ENCODE peak calls at places on chromosome 3, in ten cellular contexts. One of them, this sample, is unnamed.

GRCh38 chr3:71584216-71585061 is 911 bp upstream of the FOXP1 start:
- DNase-seq in psoas muscle: peak; percentile 35
- DNase-seq in upper lobe of right lung: peak; percentile 69
- DNase-seq in bronchial epithelial cell: peak; percentile 28
- DNase-seq in cardiac muscle cell: peak; percentile 59
- DNase-seq in WERI-Rb-1: no peak
- DNase-seq in spleen: peak; percentile 84
- DNase-seq in CD4-positive, alpha-beta memory T cell: peak; percentile 42
- DNase-seq in BJ: no peak
- DNase-seq in heart right ventricle: peak; percentile 30
- DNase-seq in this sample: peak; percentile 39

GRCh38 chr3:17546500-17546899 is 195.9 kb downstream of the TBC1D5 start:
- DNase-seq in spleen: no peak
- DNase-seq in bronchial epithelial cell: no peak
- DNase-seq in psoas muscle: no peak
- DNase-seq in CD4-positive, alpha-beta memory T cell: no peak
- DNase-seq in WERI-Rb-1: no peak
- DNase-seq in BJ: no peak
- DNase-seq in cardiac muscle cell: no peak
- DNase-seq in upper lobe of right lung: no peak
- DNase-seq in heart right ventricle: peak; percentile 20
- DNase-seq in this sample: no peak

GRCh38 chr3:162865466-162865865 is 1368.9 kb downstream of the OTOL1 start:
- DNase-seq in bronchial epithelial cell: no peak
- DNase-seq in spleen: no peak
- DNase-seq in WERI-Rb-1: no peak
- DNase-seq in CD4-positive, alpha-beta memory T cell: no peak
- DNase-seq in cardiac muscle cell: no peak
- DNase-seq in BJ: no peak
- DNase-seq in psoas muscle: no peak
- DNase-seq in upper lobe of right lung: no peak
- DNase-seq in heart right ventricle: no peak
- DNase-seq in this sample: no peak

GRCh38 chr3:133295199-133295901 is 104.5 kb upstream of the BFSP2 start:
- DNase-seq in upper lobe of right lung: no peak
- DNase-seq in CD4-positive, alpha-beta memory T cell: no peak
- DNase-seq in bronchial epithelial cell: peak; percentile 85
- DNase-seq in BJ: no peak
- DNase-seq in heart right ventricle: no peak
- DNase-seq in cardiac muscle cell: no peak
- DNase-seq in spleen: no peak
- DNase-seq in WERI-Rb-1: no peak
- DNase-seq in psoas muscle: no peak
- DNase-seq in this sample: no peak

GRCh38 chr3:45915518-45916231 is 27.6 kb upstream of the CXCR6 start:
- DNase-seq in psoas muscle: no peak
- DNase-seq in WERI-Rb-1: no peak
- DNase-seq in cardiac muscle cell: no peak
- DNase-seq in bronchial epithelial cell: peak; percentile 91
- DNase-seq in spleen: peak; percentile 84
- DNase-seq in BJ: peak; percentile 68
- DNase-seq in heart right ventricle: no peak
- DNase-seq in upper lobe of right lung: peak; percentile 74
- DNase-seq in CD4-positive, alpha-beta memory T cell: peak; percentile 52
- DNase-seq in this sample: peak; percentile 44

GRCh38 chr3:72279631-72280041 is 494.7 kb upstream of the PROK2 start:
- DNase-seq in cardiac muscle cell: no peak
- DNase-seq in WERI-Rb-1: no peak
- DNase-seq in BJ: no peak
- DNase-seq in psoas muscle: no peak
- DNase-seq in bronchial epithelial cell: no peak
- DNase-seq in CD4-positive, alpha-beta memory T cell: no peak
- DNase-seq in upper lobe of right lung: no peak
- DNase-seq in spleen: no peak
- DNase-seq in heart right ventricle: no peak
- DNase-seq in this sample: no peak

GRCh38 chr3:52544937-52545336 is 8.5 kb downstream of the UQCC5 start:
- DNase-seq in heart right ventricle: no peak
- DNase-seq in WERI-Rb-1: no peak
- DNase-seq in BJ: no peak
- DNase-seq in spleen: no peak
- DNase-seq in psoas muscle: no peak
- DNase-seq in cardiac muscle cell: no peak
- DNase-seq in CD4-positive, alpha-beta memory T cell: no peak
- DNase-seq in bronchial epithelial cell: no peak
- DNase-seq in upper lobe of right lung: peak; percentile 69
- DNase-seq in this sample: no peak

GRCh38 chr3:8986741-8987672 is 23.7 kb upstream of the RAD18 start:
- DNase-seq in psoas muscle: no peak
- DNase-seq in WERI-Rb-1: no peak
- DNase-seq in cardiac muscle cell: no peak
- DNase-seq in upper lobe of right lung: no peak
- DNase-seq in spleen: peak; percentile 47
- DNase-seq in CD4-positive, alpha-beta memory T cell: no peak
- DNase-seq in bronchial epithelial cell: no peak
- DNase-seq in BJ: no peak
- DNase-seq in heart right ventricle: no peak
- DNase-seq in this sample: no peak

GRCh38 chr3:7630925-7631324 is 770.0 kb downstream of the GRM7 start:
- DNase-seq in CD4-positive, alpha-beta memory T cell: no peak
- DNase-seq in heart right ventricle: peak; percentile 28
- DNase-seq in WERI-Rb-1: no peak
- DNase-seq in cardiac muscle cell: peak; percentile 7
- DNase-seq in bronchial epithelial cell: no peak
- DNase-seq in psoas muscle: peak; percentile 18
- DNase-seq in spleen: no peak
- DNase-seq in BJ: no peak
- DNase-seq in upper lobe of right lung: no peak
- DNase-seq in this sample: peak; percentile 10

GRCh38 chr3:70857926-70858325 is 545.5 kb upstream of the MDFIC2 start:
- DNase-seq in spleen: no peak
- DNase-seq in heart right ventricle: no peak
- DNase-seq in BJ: no peak
- DNase-seq in upper lobe of right lung: no peak
- DNase-seq in bronchial epithelial cell: no peak
- DNase-seq in cardiac muscle cell: no peak
- DNase-seq in CD4-positive, alpha-beta memory T cell: no peak
- DNase-seq in WERI-Rb-1: no peak
- DNase-seq in psoas muscle: no peak
- DNase-seq in this sample: no peak

GRCh38 chr3:165254812-165255211 is 58.6 kb upstream of the SLITRK3 start:
- DNase-seq in cardiac muscle cell: peak; percentile 65
- DNase-seq in WERI-Rb-1: peak; percentile 13
- DNase-seq in bronchial epithelial cell: peak; percentile 66
- DNase-seq in BJ: no peak
- DNase-seq in psoas muscle: no peak
- DNase-seq in heart right ventricle: no peak
- DNase-seq in CD4-positive, alpha-beta memory T cell: no peak
- DNase-seq in upper lobe of right lung: no peak
- DNase-seq in spleen: no peak
- DNase-seq in this sample: peak; percentile 2

GRCh38 chr3:177563792-177564191 is 366.5 kb upstream of the TBL1XR1 start:
- DNase-seq in spleen: no peak
- DNase-seq in cardiac muscle cell: no peak
- DNase-seq in psoas muscle: no peak
- DNase-seq in WERI-Rb-1: no peak
- DNase-seq in BJ: no peak
- DNase-seq in bronchial epithelial cell: no peak
- DNase-seq in CD4-positive, alpha-beta memory T cell: no peak
- DNase-seq in heart right ventricle: no peak
- DNase-seq in upper lobe of right lung: no peak
- DNase-seq in this sample: peak; percentile 33

GRCh38 chr3:12228461-12228860 is 60.4 kb upstream of the PPARG start:
- DNase-seq in BJ: no peak
- DNase-seq in bronchial epithelial cell: no peak
- DNase-seq in spleen: no peak
- DNase-seq in WERI-Rb-1: no peak
- DNase-seq in CD4-positive, alpha-beta memory T cell: no peak
- DNase-seq in psoas muscle: no peak
- DNase-seq in heart right ventricle: no peak
- DNase-seq in cardiac muscle cell: no peak
- DNase-seq in upper lobe of right lung: no peak
- DNase-seq in this sample: no peak

GRCh38 chr3:105108823-105109222 is 257.9 kb upstream of the ALCAM start:
- DNase-seq in upper lobe of right lung: no peak
- DNase-seq in BJ: no peak
- DNase-seq in cardiac muscle cell: no peak
- DNase-seq in WERI-Rb-1: no peak
- DNase-seq in psoas muscle: no peak
- DNase-seq in heart right ventricle: no peak
- DNase-seq in CD4-positive, alpha-beta memory T cell: no peak
- DNase-seq in bronchial epithelial cell: peak; percentile 38
- DNase-seq in spleen: no peak
- DNase-seq in this sample: no peak

GRCh38 chr3:13746385-13746784 is 133.5 kb downstream of the WNT7A start:
- DNase-seq in upper lobe of right lung: no peak
- DNase-seq in spleen: no peak
- DNase-seq in heart right ventricle: no peak
- DNase-seq in BJ: no peak
- DNase-seq in WERI-Rb-1: no peak
- DNase-seq in cardiac muscle cell: no peak
- DNase-seq in bronchial epithelial cell: no peak
- DNase-seq in psoas muscle: no peak
- DNase-seq in CD4-positive, alpha-beta memory T cell: no peak
- DNase-seq in this sample: no peak
- H3K27me3 ChIP-seq in upper lobe of right lung: no peaks in the 10 kb centered on the region
- H3K27me3 ChIP-seq in spleen: peaks cover 10% of the 10 kb centered on the region
- H3K27me3 ChIP-seq in heart right ventricle: peaks cover 23% of the 10 kb centered on the region
- H3K27me3 ChIP-seq in BJ: no peaks in the 10 kb centered on the region
- H3K27me3 ChIP-seq in WERI-Rb-1: peaks cover 65% of the 10 kb centered on the region
- H3K27me3 ChIP-seq in cardiac muscle cell: no peaks in the 10 kb centered on the region
- H3K27me3 ChIP-seq in bronchial epithelial cell: no peaks in the 10 kb centered on the region
- H3K27me3 ChIP-seq in psoas muscle: peaks cover 4% of the 10 kb centered on the region
- H3K27me3 ChIP-seq in CD4-positive, alpha-beta memory T cell: no peaks in the 10 kb centered on the region
- H3K27me3 ChIP-seq in this sample: no peaks in the 10 kb centered on the region

GRCh38 chr3:50245251-50245745 is 9.3 kb downstream of the GNAI2 start:
- DNase-seq in upper lobe of right lung: no peak
- DNase-seq in psoas muscle: no peak
- DNase-seq in CD4-positive, alpha-beta memory T cell: no peak
- DNase-seq in heart right ventricle: no peak
- DNase-seq in bronchial epithelial cell: no peak
- DNase-seq in cardiac muscle cell: no peak
- DNase-seq in spleen: peak; percentile 81
- DNase-seq in BJ: no peak
- DNase-seq in WERI-Rb-1: no peak
- DNase-seq in this sample: peak; percentile 56

GRCh38 chr3:50245831-50246516 is 10.0 kb downstream of the GNAI2 start:
- DNase-seq in cardiac muscle cell: peak; percentile 94
- DNase-seq in psoas muscle: peak; percentile 94
- DNase-seq in bronchial epithelial cell: peak; percentile 69
- DNase-seq in heart right ventricle: peak; percentile 93
- DNase-seq in CD4-positive, alpha-beta memory T cell: peak; percentile 94
- DNase-seq in spleen: peak; percentile 99
- DNase-seq in WERI-Rb-1: peak; percentile 92
- DNase-seq in upper lobe of right lung: peak; percentile 95
- DNase-seq in BJ: no peak
- DNase-seq in this sample: peak; percentile 96

GRCh38 chr3:50249459-50249858 is 13.5 kb downstream of the GNAI2 start:
- DNase-seq in spleen: no peak
- DNase-seq in bronchial epithelial cell: no peak
- DNase-seq in cardiac muscle cell: no peak
- DNase-seq in psoas muscle: no peak
- DNase-seq in upper lobe of right lung: no peak
- DNase-seq in BJ: no peak
- DNase-seq in CD4-positive, alpha-beta memory T cell: no peak
- DNase-seq in WERI-Rb-1: no peak
- DNase-seq in heart right ventricle: no peak
- DNase-seq in this sample: no peak

GRCh38 chr3:50248387-50248786 is 12.4 kb downstream of the GNAI2 start:
- DNase-seq in CD4-positive, alpha-beta memory T cell: no peak
- DNase-seq in cardiac muscle cell: no peak
- DNase-seq in upper lobe of right lung: no peak
- DNase-seq in spleen: peak; percentile 87
- DNase-seq in psoas muscle: peak; percentile 46
- DNase-seq in heart right ventricle: peak; percentile 65
- DNase-seq in bronchial epithelial cell: peak; percentile 71
- DNase-seq in BJ: no peak
- DNase-seq in WERI-Rb-1: no peak
- DNase-seq in this sample: no peak

DNA sequence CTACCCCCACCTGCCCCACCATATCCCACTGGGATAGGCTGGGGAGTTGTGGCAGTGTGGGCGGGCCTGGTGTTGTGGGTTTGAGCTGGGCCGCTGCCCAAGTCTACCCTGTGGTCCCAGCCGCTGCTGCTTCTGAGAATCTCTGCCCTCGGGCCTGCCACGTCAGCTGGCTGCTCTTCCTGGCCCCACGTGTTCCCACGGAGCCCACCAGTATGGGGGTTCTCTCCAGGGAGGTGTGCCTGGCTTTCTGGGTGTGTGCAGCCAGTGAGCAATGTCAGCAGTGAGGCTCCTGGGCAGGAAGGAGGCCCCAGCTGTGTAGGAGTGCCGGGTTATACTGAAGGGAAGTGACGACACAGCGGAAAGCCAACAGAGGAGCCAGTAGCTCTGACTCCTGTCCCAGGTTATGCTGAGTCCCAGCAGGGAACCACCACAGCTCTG is 10.5 kb downstream of the GNAI2 start:
- DNase-seq in cardiac muscle cell: no peak
- DNase-seq in bronchial epithelial cell: peak; percentile 95
- DNase-seq in psoas muscle: peak; percentile 51
- DNase-seq in BJ: peak; percentile 85
- DNase-seq in spleen: peak; percentile 91
- DNase-seq in upper lobe of right lung: peak; percentile 74
- DNase-seq in heart right ventricle: peak; percentile 45
- DNase-seq in WERI-Rb-1: no peak
- DNase-seq in CD4-positive, alpha-beta memory T cell: peak; percentile 80
- DNase-seq in this sample: peak; percentile 72
- H3K4me3 ChIP-seq in cardiac muscle cell: no peak overlapping the region
- H3K4me3 ChIP-seq in bronchial epithelial cell: no peak overlapping the region
- H3K4me3 ChIP-seq in psoas muscle: peak overlapping the region; percentile 82
- H3K4me3 ChIP-seq in BJ: no peak overlapping the region
- H3K4me3 ChIP-seq in spleen: peak overlapping the region; percentile 35
- H3K4me3 ChIP-seq in upper lobe of right lung: peak overlapping the region; percentile 41
- H3K4me3 ChIP-seq in heart right ventricle: peak overlapping the region; percentile 35
- H3K4me3 ChIP-seq in WERI-Rb-1: no peak overlapping the region
- H3K4me3 ChIP-seq in CD4-positive, alpha-beta memory T cell: peak overlapping the region; percentile 24
- H3K4me3 ChIP-seq in this sample: no peak overlapping the region

DNA sequence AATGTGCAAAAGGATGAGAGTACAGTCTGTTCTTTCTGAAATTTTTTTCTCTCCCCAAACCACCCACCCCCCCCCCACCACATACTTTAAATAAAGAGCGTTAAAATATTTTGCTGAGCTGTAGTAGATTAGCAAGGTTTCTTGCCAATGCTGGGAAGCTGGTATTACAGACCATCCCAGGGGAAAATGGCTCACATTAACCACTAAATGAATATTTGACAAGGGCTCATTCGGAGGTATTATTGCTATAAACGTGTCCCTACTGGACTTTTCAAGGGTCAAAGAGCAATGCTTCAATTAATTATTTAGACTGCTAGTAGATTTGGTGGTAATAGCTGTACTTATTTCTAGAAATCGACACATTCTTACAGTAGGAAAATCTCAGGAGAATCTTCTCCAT is 5.2 kb downstream of the SOX2 start:
- DNase-seq in heart right ventricle: no peak
- DNase-seq in psoas muscle: no peak
- DNase-seq in upper lobe of right lung: no peak
- DNase-seq in cardiac muscle cell: no peak
- DNase-seq in BJ: no peak
- DNase-seq in CD4-positive, alpha-beta memory T cell: no peak
- DNase-seq in spleen: no peak
- DNase-seq in WERI-Rb-1: no peak
- DNase-seq in bronchial epithelial cell: peak; percentile 33
- DNase-seq in this sample: peak; percentile 15
- H3K27me3 ChIP-seq in heart right ventricle: peaks cover 100% of the 10 kb centered on the region
- H3K27me3 ChIP-seq in psoas muscle: peaks cover 31% of the 10 kb centered on the region
- H3K27me3 ChIP-seq in upper lobe of right lung: peaks cover 100% of the 10 kb centered on the region
- H3K27me3 ChIP-seq in cardiac muscle cell: peaks cover 100% of the 10 kb centered on the region
- H3K27me3 ChIP-seq in BJ: peaks cover 30% of the 10 kb centered on the region
- H3K27me3 ChIP-seq in CD4-positive, alpha-beta memory T cell: peaks cover 55% of the 10 kb centered on the region
- H3K27me3 ChIP-seq in spleen: peaks cover 100% of the 10 kb centered on the region
- H3K27me3 ChIP-seq in WERI-Rb-1: peaks cover 96% of the 10 kb centered on the region
- H3K27me3 ChIP-seq in bronchial epithelial cell: no peaks in the 10 kb centered on the region
- H3K27me3 ChIP-seq in this sample: peaks cover 3% of the 10 kb centered on the region

GRCh38 chr3:184604956-184605290 is 43.3 kb downstream of the EPHB3 start:
- DNase-seq in spleen: no peak
- DNase-seq in heart right ventricle: no peak
- DNase-seq in upper lobe of right lung: no peak
- DNase-seq in WERI-Rb-1: no peak
- DNase-seq in BJ: no peak
- DNase-seq in cardiac muscle cell: no peak
- DNase-seq in psoas muscle: no peak
- DNase-seq in bronchial epithelial cell: no peak
- DNase-seq in CD4-positive, alpha-beta memory T cell: no peak
- DNase-seq in this sample: no peak
- H3K4me3 ChIP-seq in spleen: no peak overlapping the region
- H3K4me3 ChIP-seq in heart right ventricle: no peak overlapping the region
- H3K4me3 ChIP-seq in upper lobe of right lung: no peak overlapping the region
- H3K4me3 ChIP-seq in WERI-Rb-1: no peak overlapping the region
- H3K4me3 ChIP-seq in BJ: no peak overlapping the region
- H3K4me3 ChIP-seq in cardiac muscle cell: peak overlapping the region; percentile 22
- H3K4me3 ChIP-seq in psoas muscle: no peak overlapping the region
- H3K4me3 ChIP-seq in bronchial epithelial cell: no peak overlapping the region
- H3K4me3 ChIP-seq in CD4-positive, alpha-beta memory T cell: no peak overlapping the region
- H3K4me3 ChIP-seq in this sample: peak overlapping the region; percentile 52

This sample was measured in H7.